ENCODE peak calls at places on chromosomes 4 and X, in six cellular contexts. One of them, this sample, is unnamed.

GRCh38 chr4:121951570-121952110 is at the start of gene TRPC3:
- DNase-seq in H1: no peak
- DNase-seq in K562: peak; percentile 47
- DNase-seq in HCT116: no peak
- DNase-seq in GM12878: no peak
- DNase-seq in HepG2: no peak
- DNase-seq in this sample: no peak

GRCh38 chr4:25861422-25861926 is 1.3 kb downstream of the SEL1L3 start:
- DNase-seq in K562: peak; percentile 31
- DNase-seq in HepG2: no peak
- DNase-seq in HCT116: no peak
- DNase-seq in H1: no peak
- DNase-seq in GM12878: no peak
- DNase-seq in this sample: no peak

GRCh38 chr4:87961993-87962791 is 13.3 kb upstream of the SPP1 start:
- DNase-seq in H1: no peak
- DNase-seq in K562: no peak
- DNase-seq in GM12878: no peak
- DNase-seq in HepG2: no peak
- DNase-seq in HCT116: no peak
- DNase-seq in this sample: no peak

GRCh38 chr4:85113706-85114105 is 147.2 kb upstream of the WDFY3 start:
- DNase-seq in GM12878: no peak
- DNase-seq in HepG2: no peak
- DNase-seq in K562: no peak
- DNase-seq in HCT116: no peak
- DNase-seq in H1: no peak
- DNase-seq in this sample: no peak

GRCh38 chrX:20254712-20255299 is 11.9 kb downstream of the RPS6KA3 start:
- DNase-seq in H1: no peak
- DNase-seq in HepG2: no peak
- DNase-seq in GM12878: no peak
- DNase-seq in HCT116: no peak
- DNase-seq in K562: no peak
- DNase-seq in this sample: no peak

GRCh38 chr4:70627620-70628019 is 924 bp upstream of the ENAM start:
- DNase-seq in GM12878: no peak
- DNase-seq in K562: no peak
- DNase-seq in HCT116: no peak
- DNase-seq in HepG2: no peak
- DNase-seq in H1: no peak
- DNase-seq in this sample: no peak

GRCh38 chr4:87188063-87188462 is 32.4 kb downstream of the KLHL8 start:
- DNase-seq in HCT116: no peak
- DNase-seq in GM12878: no peak
- DNase-seq in K562: no peak
- DNase-seq in HepG2: no peak
- DNase-seq in H1: no peak
- DNase-seq in this sample: no peak

GRCh38 chrX:25012433-25012735 is 3.4 kb downstream of the ARX start:
- DNase-seq in HepG2: no peak
- DNase-seq in GM12878: no peak
- DNase-seq in K562: no peak
- DNase-seq in HCT116: no peak
- DNase-seq in H1: no peak
- DNase-seq in this sample: no peak

GRCh38 chr4:43132010-43132582 is 239.6 kb downstream of the GRXCR1 start:
- DNase-seq in H1: no peak
- DNase-seq in K562: peak; percentile 22
- DNase-seq in GM12878: peak; percentile 3
- DNase-seq in HCT116: peak; percentile 8
- DNase-seq in HepG2: peak; percentile 42
- DNase-seq in this sample: peak; percentile 18

DNA sequence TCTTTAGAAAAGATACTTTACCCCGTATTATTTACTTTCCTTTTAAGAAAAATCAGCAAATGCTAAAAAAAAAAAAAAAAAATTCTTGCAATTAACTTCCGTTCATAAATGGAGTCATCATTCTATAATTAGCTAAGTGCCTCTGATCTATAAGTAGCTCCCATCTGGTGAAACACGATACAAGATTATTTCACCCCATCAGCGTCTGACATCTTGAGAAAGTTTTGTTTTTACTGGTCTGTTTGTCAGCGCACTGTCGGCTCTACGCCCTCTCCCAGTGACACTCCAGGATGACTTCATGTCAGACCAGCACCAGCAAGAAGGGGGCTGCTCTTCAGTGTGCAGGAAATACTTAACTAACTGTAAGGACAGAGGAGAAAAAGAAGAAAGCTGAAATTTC is 108.3 kb downstream of the AFAP1 start:
- DNase-seq in HCT116: no peak
- DNase-seq in GM12878: no peak
- DNase-seq in HepG2: no peak
- DNase-seq in H1: no peak
- DNase-seq in K562: no peak
- DNase-seq in this sample: no peak
- H3K9ac ChIP-seq in HCT116: no peak overlapping the region
- H3K9ac ChIP-seq in GM12878: no peak overlapping the region
- H3K9ac ChIP-seq in HepG2: no peak overlapping the region
- H3K9ac ChIP-seq in H1: no peak overlapping the region
- H3K9ac ChIP-seq in K562: no peak overlapping the region
- H3K9ac ChIP-seq in this sample: no peak overlapping the region

GRCh38 chr4:107780665-107781064 is 44.1 kb upstream of the SGMS2 start:
- DNase-seq in K562: no peak
- DNase-seq in GM12878: no peak
- DNase-seq in HepG2: no peak
- DNase-seq in HCT116: peak; percentile 39
- DNase-seq in H1: no peak
- DNase-seq in this sample: no peak
- TF ChIP-seq ZNF274 in K562: no peak
- TF ChIP-seq ZNF274 in GM12878: no peak
- TF ChIP-seq ZNF274 in HepG2: no peak
- TF ChIP-seq ZNF274 in HCT116: no peak
- TF ChIP-seq ZNF274 in H1: no peak
- TF ChIP-seq ZNF274 in this sample: no peak

GRCh38 chrX:56763556-56764152 is 34.6 kb downstream of the NBDY start:
- DNase-seq in GM12878: no peak
- DNase-seq in H1: no peak
- DNase-seq in HCT116: no peak
- DNase-seq in HepG2: peak; percentile 15
- DNase-seq in K562: no peak
- DNase-seq in this sample: no peak

GRCh38 chrX:56765816-56766553 is 36.9 kb downstream of the NBDY start:
- DNase-seq in HCT116: no peak
- DNase-seq in K562: no peak
- DNase-seq in GM12878: no peak
- DNase-seq in HepG2: no peak
- DNase-seq in H1: no peak
- DNase-seq in this sample: no peak

GRCh38 chrX:56766554-56767412 is 37.7 kb downstream of the NBDY start:
- DNase-seq in HCT116: no peak
- DNase-seq in HepG2: no peak
- DNase-seq in GM12878: no peak
- DNase-seq in H1: no peak
- DNase-seq in K562: no peak
- DNase-seq in this sample: no peak

GRCh38 chrX:56764153-56764974 is 35.3 kb downstream of the NBDY start:
- DNase-seq in GM12878: peak; percentile 99
- DNase-seq in HepG2: peak; percentile 48
- DNase-seq in H1: no peak
- DNase-seq in HCT116: peak; percentile 19
- DNase-seq in K562: peak; percentile 42
- DNase-seq in this sample: peak; percentile 44

DNA sequence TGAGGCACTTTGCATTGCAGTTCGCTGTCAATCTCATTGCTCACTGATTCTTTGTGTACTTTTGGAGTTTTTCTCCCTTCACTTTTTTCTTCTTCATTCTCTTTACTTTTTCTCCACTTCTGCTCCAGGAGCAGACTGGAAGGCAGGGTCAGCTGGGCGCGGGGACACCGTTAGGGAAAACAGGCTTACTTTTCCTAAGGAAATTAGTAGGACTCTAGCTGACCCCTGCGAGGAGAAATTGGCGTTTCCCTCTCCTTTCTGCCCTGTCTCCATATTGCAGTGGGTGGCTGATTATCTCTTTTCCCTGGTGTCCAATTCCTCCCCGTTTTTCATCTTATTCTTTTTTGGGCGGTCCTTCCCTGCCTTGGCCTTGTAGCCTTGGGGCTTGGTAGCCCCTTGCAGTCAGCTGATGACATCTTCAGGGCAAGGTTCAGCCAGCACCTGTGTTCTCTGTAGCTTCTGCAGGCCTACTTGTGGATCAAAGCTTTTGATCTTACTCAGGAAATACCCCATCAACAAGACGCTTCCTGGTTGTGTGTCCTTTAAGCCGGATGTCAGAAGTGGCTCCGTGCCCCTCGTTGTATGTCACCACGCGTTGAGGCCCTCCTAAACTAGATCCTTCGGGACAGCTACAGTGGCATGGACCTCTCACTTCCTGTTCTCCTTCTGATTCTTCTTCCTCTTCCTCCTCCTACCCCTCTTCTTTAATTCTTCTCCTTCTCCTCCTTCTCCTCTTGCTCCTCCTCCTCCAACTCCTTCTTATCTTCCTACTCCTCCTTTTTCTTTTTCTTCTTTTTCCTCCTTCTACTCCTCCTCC is 36.1 kb downstream of the NBDY start:
- DNase-seq in HCT116: no peak
- DNase-seq in GM12878: no peak
- DNase-seq in H1: no peak
- DNase-seq in K562: no peak
- DNase-seq in HepG2: no peak
- DNase-seq in this sample: no peak
- H3K9ac ChIP-seq in HCT116: no peak overlapping the region
- H3K9ac ChIP-seq in GM12878: peak overlapping the region; percentile 65
- H3K9ac ChIP-seq in H1: no peak overlapping the region
- H3K9ac ChIP-seq in K562: no peak overlapping the region
- H3K9ac ChIP-seq in HepG2: no peak overlapping the region
- H3K9ac ChIP-seq in this sample: no peak overlapping the region

GRCh38 chrX:4588056-4588455 is 874.6 kb upstream of the PRKX start:
- DNase-seq in HCT116: no peak
- DNase-seq in K562: no peak
- DNase-seq in GM12878: no peak
- DNase-seq in H1: no peak
- DNase-seq in HepG2: no peak
- DNase-seq in this sample: no peak
- TF ChIP-seq ZNF274 in HCT116: no peak
- TF ChIP-seq ZNF274 in K562: no peak
- TF ChIP-seq ZNF274 in GM12878: no peak
- TF ChIP-seq ZNF274 in H1: no peak
- TF ChIP-seq ZNF274 in HepG2: no peak
- TF ChIP-seq ZNF274 in this sample: no peak

This sample was measured in NT2/D1.